ENCODE peak calls at places on chromosomes 1 and 21, in seven cellular contexts. N, B, T, D, V, U and H are unnamed samples.

GRCh38 chr1:193355654-193356053 is 169.2 kb upstream of the B3GALT2 start:
- DNase-seq in N (no peak), D (no peak), U (no peak), T (no peak), V (no peak), B (no peak), H (no peak)

GRCh38 chr1:9544926-9545325 is 5.7 kb downstream of the SLC25A33 start:
- DNase-seq in V (no peak), N (no peak), D (no peak), B (no peak), U (no peak), T (no peak), H (no peak)

GRCh38 chr1:32753532-32754281 is 51.1 kb upstream of the SYNC start:
- DNase-seq in N (peak), D (peak), U (peak), V (peak), T (peak), B (peak), H (peak)

GRCh38 chr1:18748435-18748834 is 111.0 kb downstream of the TAS1R2 start:
- DNase-seq in D (no peak), U (peak), V (no peak), T (no peak), N (no peak), B (no peak), H (no peak)

GRCh38 chr1:167862432-167863076 is 51.4 kb downstream of the ADCY10 start:
- DNase-seq in V (no peak), D (peak), N (no peak), B (no peak), T (no peak), U (no peak), H (peak)

GRCh38 chr1:182784556-182785171 is 4.9 kb upstream of the NPL start:
- DNase-seq in T (no peak), U (no peak), N (no peak), B (peak), D (peak), V (no peak), H (peak)

GRCh38 chr21:34198232-34199120 is 125.1 kb downstream of the MRPS6 start:
- DNase-seq in B (no peak), N (no peak), D (no peak), T (no peak), U (no peak), V (no peak), H (no peak)

GRCh38 chr1:231861541-231862481 is 235.2 kb downstream of the DISC1 start:
- DNase-seq in T (no peak), B (no peak), V (no peak), D (peak), N (no peak), U (no peak), H (peak)

GRCh38 chr1:9341301-9341845 is 48.7 kb downstream of the SPSB1 start:
- DNase-seq in T (no peak), D (no peak), B (no peak), V (no peak), U (no peak), N (no peak), H (no peak)

GRCh38 chr1:245225267-245225666 is 70.5 kb downstream of the KIF26B start:
- DNase-seq in B (no peak), U (no peak), V (no peak), N (no peak), D (peak), T (no peak), H (peak)

GRCh38 chr1:186983327-186983726 is 154.6 kb downstream of the PLA2G4A start:
- DNase-seq in N (no peak), D (peak), V (no peak), U (peak), B (peak), T (no peak), H (peak)

GRCh38 chr1:184624051-184624450 is 130.6 kb downstream of the EDEM3 start:
- DNase-seq in D (no peak), B (no peak), V (no peak), T (no peak), U (no peak), N (no peak), H (peak)

GRCh38 chr1:116232989-116233514 is 121.9 kb downstream of the MAB21L3 start:
- DNase-seq in B (peak), N (no peak), T (no peak), D (peak), U (no peak), V (no peak), H (no peak)

GRCh38 chr21:32578107-32578691 is 7.1 kb downstream of the TCP10L start:
- DNase-seq in V (no peak), B (no peak), D (peak), U (peak), T (no peak), N (no peak), H (peak)

GRCh38 chr1:96487404-96487803 is 234.2 kb upstream of the PTBP2 start:
- DNase-seq in V (no peak), T (no peak), B (no peak), N (no peak), U (no peak), D (no peak), H (peak)

GRCh38 chr1:202143768-202144509 is 598 bp downstream of the ARL8A start:
- DNase-seq in D (no peak), B (peak), T (peak), V (peak), U (peak), N (peak), H (peak)

GRCh38 chr1:29633784-29634183 is 397.5 kb downstream of the PTPRU start:
- DNase-seq in D (no peak), B (no peak), N (no peak), T (no peak), V (no peak), U (no peak), H (no peak)

GRCh38 chr1:219883400-219884332 is 44.7 kb downstream of the SLC30A10 start:
- DNase-seq in T (no peak), U (no peak), N (no peak), D (no peak), B (peak), V (no peak), H (no peak)

GRCh38 chr1:2477309-2477708 is 1.2 kb downstream of the PLCH2 start:
- DNase-seq in U (no peak), D (no peak), N (no peak), B (no peak), V (no peak), T (no peak), H (no peak)

GRCh38 chr21:26438976-26439375 is 134.1 kb downstream of the CYYR1 start:
- DNase-seq in U (no peak), N (no peak), V (no peak), D (no peak), T (no peak), B (no peak), H (no peak)

GRCh38 chr1:209593747-209594146 is 10.2 kb downstream of the CAMK1G start:
- DNase-seq in B (no peak), D (no peak), V (no peak), N (no peak), T (no peak), U (no peak), H (no peak)

GRCh38 chr21:46323227-46323709 is 402 bp downstream of the C21orf58 start:
- DNase-seq in T (no peak), U (no peak), B (peak), V (no peak), D (peak), N (no peak), H (no peak)

DNA sequence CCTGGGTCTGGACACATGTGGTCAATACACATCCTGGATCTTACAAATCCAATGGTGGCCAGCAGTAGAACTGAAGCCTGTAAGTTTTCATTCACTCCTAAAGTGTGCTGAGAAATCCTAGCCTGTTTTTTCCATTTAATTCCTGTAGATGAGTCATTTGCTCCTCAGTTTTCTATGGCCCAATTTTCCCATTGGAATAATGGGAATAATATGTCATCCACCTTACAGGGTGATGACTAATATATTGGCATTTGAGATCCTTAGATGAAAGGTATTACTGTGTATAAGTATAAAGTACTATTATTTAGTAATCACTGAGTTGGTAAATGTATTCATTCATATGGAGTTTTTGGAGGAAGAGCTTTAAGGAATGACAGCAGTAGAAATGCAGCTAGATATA is 89.7 kb upstream of the ADAR start:
- DNase-seq in B (no peak), U (no peak), V (no peak), T (no peak), D (no peak), N (no peak), H (peak)
- TF ChIP-seq CTCF in B (no peak), U (no peak), V (no peak), T (no peak), D (no peak), N (no peak), H (no peak)

DNA sequence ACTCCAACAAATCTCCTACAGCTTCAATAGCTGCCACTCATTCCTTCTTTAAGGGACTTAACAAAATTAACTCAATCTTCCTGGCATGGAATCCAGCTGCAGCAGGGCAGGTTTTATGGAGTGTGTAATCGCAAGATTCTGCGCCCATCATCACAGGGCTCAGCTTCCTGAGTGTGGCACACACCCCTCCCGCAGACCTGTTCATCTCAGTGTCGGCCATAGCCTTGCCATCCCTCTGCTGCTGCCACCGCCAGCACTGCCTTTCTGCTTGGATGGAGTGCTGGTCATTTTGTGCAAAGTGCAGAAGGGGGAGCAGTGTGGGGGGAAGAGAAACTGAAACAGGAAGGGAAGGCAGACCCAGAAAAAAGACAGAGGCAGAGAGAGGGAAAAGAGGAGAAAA is 324.4 kb downstream of the SEC16B start:
- DNase-seq in V (no peak), D (no peak), N (no peak), T (no peak), B (no peak), U (no peak), H (no peak)
- H3K4me3 ChIP-seq in V (no peak), D (no peak), N (no peak), T (no peak), B (no peak), U (no peak), H (no peak)

GRCh38 chr1:225004396-225004795 is 74.9 kb downstream of the DNAH14 start:
- DNase-seq in V (no peak), U (no peak), D (no peak), B (no peak), N (no peak), T (no peak), H (peak)
- TF ChIP-seq CTCF in V (peak), U (no peak), D (peak), B (no peak), N (no peak), T (no peak), H (peak)

GRCh38 chr1:100076744-100077143 is 56.0 kb downstream of the SASS6 start:
- DNase-seq in V (peak), T (no peak), B (no peak), U (no peak), N (no peak), D (no peak), H (no peak)
- H3K4me3 ChIP-seq in V (no peak), T (no peak), B (no peak), U (no peak), N (no peak), D (no peak), H (no peak)

GRCh38 chr1:92599184-92599583 is 112.5 kb upstream of the GFI1 start:
- DNase-seq in T (no peak), B (no peak), N (no peak), U (no peak), D (peak), V (no peak), H (peak)
- TF ChIP-seq CTCF in T (peak), B (peak), N (no peak), U (peak), D (peak), V (peak), H (peak)